ENCODE peak calls at places on chromosomes 3 and 15, in six cellular contexts. R is stimulated activated CD4-positive, alpha-beta T cell treated with anti-CD3 and anti-CD28 coated beads, TNF-alpha, amount 100 ng/mL, for 4 hours; X is GM23338; V is HuH-7.5; Z is activated naive CD8-positive, alpha-beta T cell treated with anti-CD3 and anti-CD28 coated beads, Interleukin-2, amount 50 U/mL, for 24 hours; H is CD4-positive, alpha-beta T cell. O is an unnamed sample.

GRCh38 chr3:29168686-29169085 is 112.2 kb upstream of the RBMS3 start:
- DNase-seq in Z (no peak), V (no peak), H (no peak), R (no peak), X (no peak), O (no peak)

GRCh38 chr3:112813723-112814171 is 32.9 kb downstream of the CD200R1L start:
- DNase-seq in V (no peak), Z (no peak), H (no peak), X (no peak), R (no peak), O (no peak)

GRCh38 chr15:25858952-25859760 is 4.0 kb downstream of the ATP10A start:
- DNase-seq in Z (no peak), X (no peak), H (no peak), R (no peak), V (no peak), O (no peak)

GRCh38 chr3:107458871-107459270 is 63.9 kb upstream of the BBX start:
- DNase-seq in H (no peak), R (no peak), X (no peak), V (no peak), Z (no peak), O (peak)

GRCh38 chr15:56913241-56913640 is 5.2 kb upstream of the TCF12 start:
- DNase-seq in X (no peak), V (no peak), H (no peak), Z (no peak), R (no peak), O (no peak)

GRCh38 chr3:121821421-121822199 is 13.2 kb downstream of the IQCB1 start:
- DNase-seq in R (no peak), X (no peak), V (no peak), Z (no peak), H (no peak), O (no peak)

GRCh38 chr3:12988728-12989454 is 84.3 kb downstream of the IQSEC1 start:
- DNase-seq in Z (no peak), H (no peak), R (no peak), V (no peak), X (no peak), O (no peak)

GRCh38 chr3:60240558-60240957 is 1010.7 kb downstream of the FHIT start:
- DNase-seq in X (peak), R (no peak), V (no peak), Z (no peak), H (no peak), O (no peak)

GRCh38 chr3:66140763-66141372 is 79.9 kb upstream of the SLC25A26 start:
- DNase-seq in X (no peak), R (no peak), V (no peak), H (no peak), Z (no peak), O (no peak)

GRCh38 chr3:4979401-4980228 is at the start of gene BHLHE40:
- DNase-seq in V (no peak), R (no peak), X (peak), H (no peak), Z (no peak), O (no peak)

GRCh38 chr3:45597581-45597980 is 3.0 kb downstream of the LIMD1 start:
- DNase-seq in V (no peak), Z (no peak), H (no peak), R (no peak), X (no peak), O (no peak)

GRCh38 chr15:29403778-29404177 is 134.2 kb upstream of the NSMCE3 start:
- DNase-seq in V (peak), H (no peak), Z (no peak), X (peak), R (no peak), O (no peak)

GRCh38 chr15:59590027-59590426 is 21.6 kb upstream of the GCNT3 start:
- DNase-seq in X (no peak), V (no peak), H (no peak), R (no peak), Z (no peak), O (no peak)

GRCh38 chr15:63060699-63061098 is 18.2 kb downstream of the TPM1 start:
- DNase-seq in H (no peak), X (no peak), R (no peak), Z (no peak), V (no peak), O (no peak)

GRCh38 chr15:45641374-45641778 is 6.5 kb downstream of the SQOR start:
- DNase-seq in Z (no peak), H (no peak), R (no peak), V (peak), X (no peak), O (peak)

GRCh38 chr3:192054881-192055280 is 593.9 kb downstream of the PYDC2 start:
- DNase-seq in R (no peak), Z (no peak), H (no peak), V (no peak), X (no peak), O (no peak)

GRCh38 chr3:29642393-29643033 is 361.6 kb downstream of the RBMS3 start:
- DNase-seq in V (no peak), X (no peak), R (no peak), H (no peak), Z (no peak), O (no peak)

GRCh38 chr3:198081421-198081844 is 121.4 kb downstream of the LMLN start:
- DNase-seq in V (no peak), R (no peak), H (no peak), Z (no peak), X (peak), O (no peak)

GRCh38 chr3:113018461-113019181 is 27.8 kb downstream of the GTPBP8 start:
- DNase-seq in Z (no peak), X (no peak), V (no peak), H (no peak), R (no peak), O (no peak)

GRCh38 chr15:57089815-57090214 is 171.4 kb downstream of the TCF12 start:
- DNase-seq in X (no peak), H (no peak), V (no peak), Z (no peak), R (no peak), O (no peak)

GRCh38 chr3:157204431-157204830 is 44.5 kb upstream of the CCNL1 start:
- DNase-seq in Z (no peak), V (no peak), R (no peak), H (no peak), X (peak), O (peak)

GRCh38 chr3:48440590-48440958 is 517 bp downstream of the TMA7 start:
- DNase-seq in R (no peak), Z (no peak), V (no peak), H (no peak), X (peak), O (no peak)

GRCh38 chr3:43872901-43873300 is 182.2 kb downstream of the ABHD5 start:
- DNase-seq in Z (no peak), X (no peak), R (no peak), V (no peak), H (no peak), O (no peak)

GRCh38 chr3:133413166-133414020 is 13.5 kb downstream of the BFSP2 start:
- DNase-seq in X (no peak), V (no peak), H (no peak), Z (no peak), R (no peak), O (no peak)

GRCh38 chr3:144129536-144130214 is 158.1 kb downstream of the DIPK2A start:
- DNase-seq in X (no peak), R (no peak), Z (no peak), H (no peak), V (no peak), O (no peak)

GRCh38 chr3:157530637-157531300 is 27.6 kb upstream of the VEPH1 start:
- DNase-seq in V (no peak), X (no peak), R (no peak), H (no peak), Z (no peak), O (no peak)

GRCh38 chr3:194296448-194296831 is 54.7 kb downstream of the CPN2 start:
- DNase-seq in X (peak), V (no peak), Z (no peak), R (no peak), H (no peak), O (peak)

GRCh38 chr3:41711656-41712055 is 250.2 kb downstream of the ULK4 start:
- DNase-seq in H (no peak), X (peak), Z (no peak), V (no peak), R (no peak), O (peak)

GRCh38 chr3:13022348-13023250 is 50.6 kb downstream of the IQSEC1 start:
- DNase-seq in H (no peak), R (no peak), Z (no peak), X (peak), V (no peak), O (peak)

O was measured in fibroblast of the conjunctiva.